ENCODE peak calls at places on chromosome 17, in six cellular contexts. D is psoas muscle, J is left lung, Z is uterus, W is pancreas, S is neural progenitor cell. Q is an unnamed sample.

GRCh38 chr17:27627514-27627913 is 3.5 kb upstream of the LGALS9 start:
- DNase-seq in D (no peak), W (no peak), Z (no peak), J (no peak), S (no peak), Q (no peak)

GRCh38 chr17:12590417-12590816 is 75.3 kb upstream of the MYOCD start:
- DNase-seq in Z (no peak), J (no peak), D (no peak), S (no peak), W (no peak), Q (no peak)

GRCh38 chr17:36849871-36850348 is 87.4 kb upstream of the LHX1 start:
- DNase-seq in S (peak; percentile 40), D (no peak), Z (no peak), W (no peak), J (no peak), Q (no peak)

GRCh38 chr17:11880714-11881113 is 116.6 kb downstream of the ZNF18 start:
- DNase-seq in W (no peak), D (no peak), J (no peak), S (peak; percentile 48), Z (no peak), Q (no peak)

GRCh38 chr17:19979917-19980770 is 2.5 kb upstream of the AKAP10 start:
- DNase-seq in D (peak; percentile 55), Z (no peak), W (no peak), S (peak; percentile 78), J (peak; percentile 86), Q (no peak)

GRCh38 chr17:43611230-43611969 is 50.3 kb downstream of the MEOX1 start:
- DNase-seq in D (no peak), J (no peak), W (no peak), Z (no peak), S (no peak), Q (no peak)

GRCh38 chr17:19508327-19508867 is 25.3 kb upstream of the SLC47A1 start:
- DNase-seq in D (peak; percentile 31), W (peak; percentile 31), S (peak; percentile 53), Z (peak; percentile 47), J (peak; percentile 79), Q (no peak)

GRCh38 chr17:48547839-48548686 is 3.2 kb upstream of the HOXB2 start:
- DNase-seq in S (peak; percentile 56), Z (no peak), D (no peak), J (no peak), W (no peak), Q (no peak)

GRCh38 chr17:71633391-71633849 is 487.4 kb upstream of the SOX9 start:
- DNase-seq in D (no peak), S (no peak), Z (no peak), W (no peak), J (no peak), Q (no peak)

GRCh38 chr17:40071720-40072480 is 9.1 kb downstream of the THRA start:
- DNase-seq in S (no peak), W (peak; percentile 94), D (peak; percentile 82), Z (peak; percentile 79), J (peak; percentile 89), Q (no peak)

GRCh38 chr17:9648521-9649110 is 3.3 kb downstream of the USP43 start:
- DNase-seq in Z (no peak), J (no peak), D (no peak), W (no peak), S (peak; percentile 50), Q (no peak)

GRCh38 chr17:28720247-28720996 is 637 bp downstream of the RPL23A start:
- DNase-seq in J (no peak), W (no peak), S (no peak), Z (no peak), D (no peak), Q (no peak)

GRCh38 chr17:29393451-29393850 is 3.3 kb downstream of the TAOK1 start:
- DNase-seq in D (no peak), J (no peak), Z (no peak), S (no peak), W (no peak), Q (no peak)

GRCh38 chr17:32350662-32351418 is 883 bp downstream of the ZNF207 start:
- DNase-seq in S (peak; percentile 50), Z (no peak), D (no peak), W (peak; percentile 28), J (no peak), Q (no peak)

GRCh38 chr17:72661093-72661944 is 431.2 kb downstream of the SLC39A11 start:
- DNase-seq in Z (no peak), W (peak; percentile 29), S (no peak), D (no peak), J (no peak), Q (no peak)

GRCh38 chr17:45319239-45319703 is 2.5 kb upstream of the MAP3K14 start:
- DNase-seq in S (no peak), Z (no peak), J (no peak), W (no peak), D (no peak), Q (no peak)

GRCh38 chr17:3030096-3030495 is 33.3 kb downstream of the OR1D5 start:
- DNase-seq in J (peak; percentile 24), D (no peak), W (no peak), Z (no peak), S (no peak), Q (no peak)

GRCh38 chr17:82230627-82231311 is 1.9 kb downstream of the SLC16A3 start:
- DNase-seq in W (no peak), Z (peak; percentile 82), J (peak; percentile 97), D (peak; percentile 90), S (peak; percentile 88), Q (peak; percentile 74)

GRCh38 chr17:36496018-36496789 is 9.7 kb downstream of the ZNHIT3 start:
- DNase-seq in J (no peak), S (peak; percentile 55), D (no peak), W (no peak), Z (no peak), Q (peak; percentile 37)

GRCh38 chr17:49987681-49988441 is 7.2 kb downstream of the DLX3 start:
- DNase-seq in D (no peak), W (peak; percentile 9), Z (no peak), J (no peak), S (peak; percentile 69), Q (no peak)

GRCh38 chr17:81566461-81567126 is 14.4 kb upstream of the FAAP100 start:
- DNase-seq in W (peak; percentile 77), Z (peak; percentile 86), D (peak; percentile 62), S (no peak), J (peak; percentile 66), Q (no peak)

DNA sequence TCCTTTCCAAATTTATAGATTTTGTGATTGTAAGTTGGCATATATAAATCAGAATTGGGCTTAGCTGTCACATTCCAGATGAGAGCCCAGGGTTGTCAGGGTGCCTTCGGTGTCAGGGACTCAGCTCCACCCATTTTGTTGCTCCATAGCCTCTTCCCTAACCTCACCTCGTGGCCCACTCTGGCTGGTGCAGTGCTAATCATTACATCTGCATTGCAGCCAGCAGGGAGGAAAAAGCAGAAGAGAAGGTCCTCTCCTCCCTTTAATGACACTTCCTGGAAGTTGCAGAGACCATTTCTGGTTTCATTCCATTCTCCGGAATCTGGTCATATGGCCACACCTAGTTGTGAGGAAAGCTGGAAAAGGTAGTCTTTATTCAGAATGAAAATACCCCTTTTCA is 113.3 kb downstream of the CCT6B start:
- DNase-seq in J (no peak), S (no peak), W (no peak), Z (no peak), D (no peak), Q (no peak)
- H3K9me3 ChIP-seq in J (no peaks in the 10 kb centered on the region), S (no peaks in the 10 kb centered on the region), W (no peaks in the 10 kb centered on the region), Z (no peaks in the 10 kb centered on the region), D (no peaks in the 10 kb centered on the region), Q (no peaks in the 10 kb centered on the region)

DNA sequence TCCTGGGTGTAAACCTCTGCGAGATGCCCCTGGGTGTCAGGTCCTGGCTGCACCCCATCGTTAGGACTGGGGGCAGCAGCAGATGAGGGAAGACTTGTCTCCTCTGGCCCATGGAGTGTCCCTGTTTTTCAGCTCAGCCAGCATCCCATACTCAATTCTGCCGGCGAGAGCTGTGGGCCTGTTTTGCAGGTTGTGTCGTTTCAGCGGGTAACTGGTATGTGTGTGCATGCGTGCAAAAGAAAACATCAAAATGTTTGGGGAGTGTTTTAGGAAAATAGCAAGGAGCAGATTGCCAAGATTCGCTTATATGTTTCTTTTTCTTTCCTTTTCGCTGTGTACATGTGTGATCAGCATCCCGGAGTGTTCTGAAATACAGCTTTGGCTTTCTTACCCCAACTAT is 34.6 kb downstream of the MSI2 start:
- DNase-seq in D (no peak), S (no peak), Z (no peak), J (no peak), W (no peak), Q (no peak)
- H3K4me1 ChIP-seq in D (peaks cover 73% of the 10 kb centered on the region), S (peaks cover 53% of the 10 kb centered on the region), Z (no peaks in the 10 kb centered on the region), J (no peaks in the 10 kb centered on the region), W (no peaks in the 10 kb centered on the region), Q (peaks cover 53% of the 10 kb centered on the region)

GRCh38 chr17:5092139-5093010 is 14.1 kb downstream of the ZFP3 start:
- DNase-seq in S (no peak), J (no peak), W (no peak), Z (no peak), D (no peak), Q (no peak)
- H3K9me3 ChIP-seq in S (peaks cover 17% of the 10 kb centered on the region), J (peaks cover 13% of the 10 kb centered on the region), W (no peaks in the 10 kb centered on the region), Z (peaks cover 78% of the 10 kb centered on the region), D (peaks cover 87% of the 10 kb centered on the region), Q (peaks cover 31% of the 10 kb centered on the region)

GRCh38 chr17:63451150-63451549 is 5.0 kb upstream of the CYB561 start:
- DNase-seq in S (no peak), Z (no peak), D (no peak), J (peak; percentile 60), W (no peak), Q (no peak)

GRCh38 chr17:63452091-63452978 is 6.2 kb upstream of the CYB561 start:
- DNase-seq in W (no peak), Z (no peak), S (no peak), D (no peak), J (peak; percentile 51), Q (no peak)

GRCh38 chr17:63455417-63455816 is 9.3 kb upstream of the CYB561 start:
- DNase-seq in Z (no peak), J (peak; percentile 43), D (no peak), S (no peak), W (no peak), Q (no peak)

GRCh38 chr17:63454915-63455314 is 8.8 kb upstream of the CYB561 start:
- DNase-seq in W (no peak), Z (no peak), D (no peak), J (no peak), S (no peak), Q (no peak)

GRCh38 chr17:63452979-63453551 is 7.0 kb upstream of the CYB561 start:
- DNase-seq in W (no peak), J (peak; percentile 53), S (no peak), D (no peak), Z (no peak), Q (no peak)
- H3K4me1 ChIP-seq in W (no peaks in the 10 kb centered on the region), J (peaks cover under 1% of the 10 kb centered on the region), S (no peaks in the 10 kb centered on the region), D (no peaks in the 10 kb centered on the region), Z (peaks cover 5% of the 10 kb centered on the region), Q (no peaks in the 10 kb centered on the region)